ENCODE peak calls at places on chromosomes 1 and 21, in six cellular contexts. P is CD4-positive, alpha-beta memory T cell; F is GM23248; Q is pancreas; X is kidney epithelial cell; S is bronchial epithelial cell. C is an unnamed sample.

GRCh38 chr1:208243522-208243850 is 698 bp downstream of the PLXNA2 start:
- DNase-seq in S (no peak), X (no peak), Q (peak; percentile 50), F (peak; percentile 51), P (peak; percentile 25), C (peak; percentile 58)

GRCh38 chr1:20686878-20687725 is 25.9 kb upstream of the DDOST start:
- DNase-seq in S (no peak), F (no peak), X (no peak), P (no peak), Q (no peak), C (no peak)

GRCh38 chr1:152907686-152908601 is at the start of gene IVL:
- DNase-seq in F (peak; percentile 56), X (peak; percentile 14), P (no peak), Q (no peak), S (peak; percentile 92), C (no peak)

GRCh38 chr1:150572918-150573647 is 6.3 kb downstream of the MCL1 start:
- DNase-seq in F (peak; percentile 28), X (no peak), Q (no peak), P (peak; percentile 31), S (no peak), C (no peak)

GRCh38 chr1:212291505-212292134 is 6.4 kb downstream of the PPP2R5A start:
- DNase-seq in X (no peak), Q (no peak), P (peak; percentile 62), S (peak; percentile 72), F (peak; percentile 60), C (peak; percentile 80)

GRCh38 chr1:204130178-204130577 is 21.7 kb downstream of the ETNK2 start:
- DNase-seq in Q (peak; percentile 97), P (no peak), S (no peak), X (no peak), F (peak; percentile 30), C (no peak)

GRCh38 chr1:59699227-59699847 is 115.4 kb upstream of the HOOK1 start:
- DNase-seq in F (peak; percentile 68), P (peak; percentile 47), X (peak; percentile 19), Q (no peak), S (peak; percentile 52), C (peak; percentile 51)

GRCh38 chr1:185281245-185281644 is 35.8 kb downstream of the IVNS1ABP start:
- DNase-seq in X (no peak), S (no peak), F (no peak), P (peak; percentile 68), Q (no peak), C (no peak)

GRCh38 chr1:63593303-63593886 is at the start of gene PGM1:
- DNase-seq in P (peak; percentile 79), X (peak; percentile 43), Q (peak; percentile 82), S (peak; percentile 69), F (peak; percentile 94), C (peak; percentile 85)

GRCh38 chr1:222579316-222579715 is 10.4 kb downstream of the TAF1A start:
- DNase-seq in F (no peak), X (no peak), S (no peak), Q (no peak), P (no peak), C (no peak)
- H3K36me3 ChIP-seq in F (peaks cover 27% of the 10 kb centered on the region), X (no peaks in the 10 kb centered on the region), S (peaks cover 2% of the 10 kb centered on the region), Q (no peaks in the 10 kb centered on the region), P (peaks cover 17% of the 10 kb centered on the region), C (no peaks in the 10 kb centered on the region)

GRCh38 chr1:18871401-18872070 is 12.1 kb upstream of the TAS1R2 start:
- DNase-seq in Q (no peak), S (no peak), F (no peak), P (no peak), X (no peak), C (no peak)
- H3K36me3 ChIP-seq in Q (no peaks in the 10 kb centered on the region), S (peaks cover 7% of the 10 kb centered on the region), F (no peaks in the 10 kb centered on the region), P (no peaks in the 10 kb centered on the region), X (no peaks in the 10 kb centered on the region), C (no peaks in the 10 kb centered on the region)

GRCh38 chr21:33611006-33611744 is 22.7 kb upstream of the DONSON start:
- DNase-seq in F (no peak), P (no peak), Q (no peak), X (no peak), S (no peak), C (no peak)
- H3K36me3 ChIP-seq in F (peaks cover 28% of the 10 kb centered on the region), P (peaks cover 10% of the 10 kb centered on the region), Q (no peaks in the 10 kb centered on the region), X (peaks cover 2% of the 10 kb centered on the region), S (peaks cover 4% of the 10 kb centered on the region), C (no peaks in the 10 kb centered on the region)

GRCh38 chr1:228743405-228743804 is 8.1 kb downstream of the RHOU start:
- DNase-seq in F (no peak), S (no peak), X (no peak), P (no peak), Q (no peak), C (no peak)
- H3K36me3 ChIP-seq in F (no peaks in the 10 kb centered on the region), S (no peaks in the 10 kb centered on the region), X (no peaks in the 10 kb centered on the region), P (peaks cover 4% of the 10 kb centered on the region), Q (no peaks in the 10 kb centered on the region), C (no peaks in the 10 kb centered on the region)

DNA sequence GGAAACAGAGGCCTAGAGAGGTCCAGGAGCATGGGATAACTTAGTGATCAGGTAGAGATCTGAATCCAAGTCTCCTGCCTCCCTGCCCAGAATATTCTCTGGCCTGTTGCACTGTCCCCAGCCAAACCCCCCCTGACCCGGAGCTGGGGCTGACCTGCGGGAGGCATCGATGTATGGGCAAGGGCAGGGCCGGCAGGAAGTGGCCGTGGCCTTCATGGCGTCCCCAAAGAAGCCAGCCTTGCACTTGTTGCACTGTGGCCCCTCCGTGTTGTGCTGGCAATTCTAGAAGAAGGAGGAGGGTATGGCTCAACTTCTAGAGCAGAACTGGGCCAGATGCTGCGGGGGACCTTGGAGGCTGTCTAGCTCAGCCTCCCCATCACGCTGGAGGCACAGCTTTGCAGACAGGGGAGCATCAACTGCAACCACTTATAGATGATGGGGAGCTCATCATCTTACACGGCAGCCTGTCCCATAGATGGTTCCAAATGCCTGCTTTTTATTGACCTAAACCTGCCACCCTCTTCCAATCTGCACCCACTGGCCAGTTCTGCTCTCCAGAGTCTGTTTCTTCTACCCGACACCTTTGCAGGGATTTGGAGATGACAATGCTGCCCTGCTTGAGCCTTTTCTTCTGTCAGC is 58.2 kb downstream of the HSPG2 start:
- DNase-seq in Q (no peak), S (no peak), P (no peak), X (no peak), F (no peak), C (no peak)
- H3K36me3 ChIP-seq in Q (no peaks in the 10 kb centered on the region), S (peaks cover 59% of the 10 kb centered on the region), P (no peaks in the 10 kb centered on the region), X (peaks cover 7% of the 10 kb centered on the region), F (peaks cover 73% of the 10 kb centered on the region), C (no peaks in the 10 kb centered on the region)

C was measured in neural progenitor cell.